ENCODE peak calls at places on chromosomes 3 and 15, in five cellular contexts. One of them, this sample, is unnamed.

GRCh38 chr3:22157848-22158247 is 406.8 kb upstream of the ZNF385D start:
- DNase-seq in GM12878: no peak
- DNase-seq in HepG2: no peak
- DNase-seq in K562: no peak
- DNase-seq in H1: no peak
- DNase-seq in this sample: no peak

GRCh38 chr15:63856711-63857458 is 23.1 kb upstream of the HERC1 start:
- DNase-seq in GM12878: no peak
- DNase-seq in HepG2: no peak
- DNase-seq in K562: no peak
- DNase-seq in H1: no peak
- DNase-seq in this sample: no peak

GRCh38 chr15:40291088-40291574 is 8.3 kb upstream of the ANKRD63 start:
- DNase-seq in GM12878: no peak
- DNase-seq in HepG2: no peak
- DNase-seq in K562: peak; percentile 77
- DNase-seq in H1: no peak
- DNase-seq in this sample: peak; percentile 69

GRCh38 chr3:114606336-114606735 is 312.5 kb downstream of the TIGIT start:
- DNase-seq in GM12878: no peak
- DNase-seq in HepG2: no peak
- DNase-seq in K562: no peak
- DNase-seq in H1: no peak
- DNase-seq in this sample: no peak

GRCh38 chr15:101244039-101244781 is 7.6 kb downstream of the CHSY1 start:
- DNase-seq in GM12878: no peak
- DNase-seq in HepG2: peak; percentile 63
- DNase-seq in K562: no peak
- DNase-seq in H1: no peak
- DNase-seq in this sample: no peak

GRCh38 chr15:29740692-29741311 is 81.5 kb downstream of the TJP1 start:
- DNase-seq in GM12878: no peak
- DNase-seq in HepG2: peak; percentile 8
- DNase-seq in K562: no peak
- DNase-seq in H1: no peak
- DNase-seq in this sample: no peak

GRCh38 chr3:120049881-120050539 is 44.2 kb downstream of the GSK3B start:
- DNase-seq in GM12878: no peak
- DNase-seq in HepG2: no peak
- DNase-seq in K562: no peak
- DNase-seq in H1: no peak
- DNase-seq in this sample: no peak

GRCh38 chr3:28322464-28322863 is 26.1 kb upstream of the ZCWPW2 start:
- DNase-seq in GM12878: no peak
- DNase-seq in HepG2: no peak
- DNase-seq in K562: no peak
- DNase-seq in H1: no peak
- DNase-seq in this sample: no peak

GRCh38 chr3:186843039-186843432 is 526 bp downstream of the ADIPOQ start:
- DNase-seq in GM12878: no peak
- DNase-seq in HepG2: no peak
- DNase-seq in K562: no peak
- DNase-seq in H1: no peak
- DNase-seq in this sample: no peak

GRCh38 chr3:148006508-148006907 is 597.3 kb downstream of the ZIC1 start:
- DNase-seq in GM12878: no peak
- DNase-seq in HepG2: no peak
- DNase-seq in K562: no peak
- DNase-seq in H1: no peak
- DNase-seq in this sample: no peak

GRCh38 chr15:52206446-52206845 is 15.3 kb upstream of the GNB5 start:
- DNase-seq in GM12878: no peak
- DNase-seq in HepG2: no peak
- DNase-seq in K562: no peak
- DNase-seq in H1: no peak
- DNase-seq in this sample: no peak

GRCh38 chr3:141905129-141905528 is 28.7 kb downstream of the ATP1B3 start:
- DNase-seq in GM12878: no peak
- DNase-seq in HepG2: no peak
- DNase-seq in K562: no peak
- DNase-seq in H1: no peak
- DNase-seq in this sample: no peak

DNA sequence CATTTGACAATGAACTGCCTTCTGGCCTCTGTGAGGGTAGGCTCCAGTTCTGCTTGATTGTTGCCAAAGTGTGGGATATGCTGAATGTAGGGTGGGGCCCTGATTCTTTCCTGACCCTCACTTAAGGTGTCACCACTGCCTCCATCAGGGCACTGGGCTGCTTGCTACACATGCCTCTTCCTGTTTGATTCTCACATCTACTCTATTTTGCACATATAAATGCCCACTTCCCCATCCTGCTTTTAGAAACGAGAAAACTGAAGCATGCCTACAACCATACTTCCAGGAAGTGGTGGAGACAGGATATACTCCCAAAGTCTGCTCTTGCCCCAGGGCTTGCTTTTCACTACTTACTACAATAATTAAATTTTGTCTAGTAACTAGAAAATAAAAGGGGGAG is 6.8 kb downstream of the ZDHHC3 start:
- DNase-seq in GM12878: no peak
- DNase-seq in HepG2: no peak
- DNase-seq in K562: peak; percentile 41
- DNase-seq in H1: no peak
- DNase-seq in this sample: no peak
- TF ChIP-seq ATF2 in GM12878: no peak
- TF ChIP-seq ATF2 in HepG2: no peak
- TF ChIP-seq ATF2 in K562: no peak
- TF ChIP-seq ATF2 in H1: no peak
- TF ChIP-seq ATF2 in this sample: no peak

DNA sequence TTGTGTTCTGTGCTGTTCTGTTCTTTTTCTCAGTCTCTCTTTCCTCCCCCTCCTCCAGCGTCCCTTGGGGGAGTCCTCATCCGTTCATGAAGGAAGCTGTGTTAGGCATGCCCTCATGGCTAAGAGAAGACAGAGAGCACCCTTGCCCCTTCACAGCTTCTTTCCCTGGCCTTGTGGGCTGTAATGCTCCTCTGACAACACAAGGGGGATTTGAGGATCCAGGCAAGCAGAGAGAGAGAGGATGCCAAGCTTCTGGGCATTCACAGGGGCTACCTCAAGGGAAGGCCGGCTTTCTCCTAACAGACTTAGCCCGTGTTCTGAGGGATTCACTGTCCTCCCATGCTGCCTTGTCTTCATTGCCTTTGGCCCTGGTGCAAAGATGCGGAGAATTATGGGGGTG is 389.5 kb downstream of the LRTM1 start:
- DNase-seq in GM12878: no peak
- DNase-seq in HepG2: no peak
- DNase-seq in K562: no peak
- DNase-seq in H1: peak; percentile 19
- DNase-seq in this sample: peak; percentile 48
- TF ChIP-seq ATF2 in GM12878: no peak
- TF ChIP-seq ATF2 in HepG2: no peak
- TF ChIP-seq ATF2 in K562: no peak
- TF ChIP-seq ATF2 in H1: no peak
- TF ChIP-seq ATF2 in this sample: no peak

DNA sequence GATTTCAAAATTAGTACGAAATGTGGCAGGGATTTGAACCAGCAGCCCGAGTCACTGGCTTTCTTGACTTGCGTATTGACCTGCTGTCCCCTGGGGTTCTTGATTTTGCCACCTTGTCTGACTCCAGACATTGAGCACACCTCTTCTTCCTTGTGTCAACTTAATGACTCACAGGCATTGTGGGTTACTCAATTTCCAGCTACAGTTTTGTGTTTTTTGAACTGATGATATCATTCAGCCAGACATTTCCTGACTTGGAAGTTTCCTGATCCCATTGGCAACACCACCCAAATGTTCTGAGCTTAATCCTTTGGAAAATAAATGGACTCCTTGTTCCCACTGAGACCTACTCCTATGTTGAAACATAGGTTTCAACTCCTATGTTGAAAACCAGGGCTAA is 64.2 kb downstream of the MOBP start:
- DNase-seq in GM12878: no peak
- DNase-seq in HepG2: peak; percentile 35
- DNase-seq in K562: no peak
- DNase-seq in H1: no peak
- DNase-seq in this sample: no peak
- TF ChIP-seq ATF2 in GM12878: no peak
- TF ChIP-seq ATF2 in HepG2: no peak
- TF ChIP-seq ATF2 in K562: no peak
- TF ChIP-seq ATF2 in H1: no peak
- TF ChIP-seq ATF2 in this sample: no peak

GRCh38 chr3:171485338-171485737 is 25.1 kb upstream of the TNIK start:
- DNase-seq in GM12878: no peak
- DNase-seq in HepG2: no peak
- DNase-seq in K562: no peak
- DNase-seq in H1: no peak
- DNase-seq in this sample: no peak

GRCh38 chr3:171476532-171477102 is 16.4 kb upstream of the TNIK start:
- DNase-seq in GM12878: no peak
- DNase-seq in HepG2: no peak
- DNase-seq in K562: no peak
- DNase-seq in H1: no peak
- DNase-seq in this sample: no peak

GRCh38 chr3:171481011-171481410 is 20.8 kb upstream of the TNIK start:
- DNase-seq in GM12878: no peak
- DNase-seq in HepG2: no peak
- DNase-seq in K562: no peak
- DNase-seq in H1: no peak
- DNase-seq in this sample: no peak

DNA sequence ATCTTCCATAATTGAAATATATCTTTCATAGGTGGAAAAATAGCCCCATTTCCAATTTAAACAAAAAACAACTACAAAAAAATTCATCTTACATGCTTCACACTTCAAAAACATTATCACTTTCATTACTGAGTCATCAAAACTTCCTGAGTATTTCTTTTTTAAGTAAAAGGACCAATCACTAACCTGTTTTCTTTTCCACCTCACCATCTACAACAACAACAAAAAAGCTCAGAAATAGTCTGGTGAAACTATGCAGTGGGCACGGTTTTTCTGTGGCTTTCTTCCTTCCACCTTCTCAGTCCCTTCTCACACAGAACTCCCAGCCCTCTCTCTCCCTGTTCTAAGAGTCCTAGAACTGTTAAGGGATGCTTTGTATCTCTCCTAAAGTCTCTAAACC is 20.3 kb upstream of the TNIK start:
- DNase-seq in GM12878: peak; percentile 54
- DNase-seq in HepG2: no peak
- DNase-seq in K562: no peak
- DNase-seq in H1: no peak
- DNase-seq in this sample: no peak
- TF ChIP-seq ATF2 in GM12878: no peak
- TF ChIP-seq ATF2 in HepG2: no peak
- TF ChIP-seq ATF2 in K562: no peak
- TF ChIP-seq ATF2 in H1: no peak
- TF ChIP-seq ATF2 in this sample: no peak

GRCh38 chr15:77224352-77224751 is 153.4 kb upstream of the TSPAN3 start:
- DNase-seq in GM12878: no peak
- DNase-seq in HepG2: peak; percentile 53
- DNase-seq in K562: no peak
- DNase-seq in H1: no peak
- DNase-seq in this sample: no peak
- TF ChIP-seq ATF2 in GM12878: no peak
- TF ChIP-seq ATF2 in HepG2: no peak
- TF ChIP-seq ATF2 in K562: no peak
- TF ChIP-seq ATF2 in H1: no peak
- TF ChIP-seq ATF2 in this sample: no peak

DNA sequence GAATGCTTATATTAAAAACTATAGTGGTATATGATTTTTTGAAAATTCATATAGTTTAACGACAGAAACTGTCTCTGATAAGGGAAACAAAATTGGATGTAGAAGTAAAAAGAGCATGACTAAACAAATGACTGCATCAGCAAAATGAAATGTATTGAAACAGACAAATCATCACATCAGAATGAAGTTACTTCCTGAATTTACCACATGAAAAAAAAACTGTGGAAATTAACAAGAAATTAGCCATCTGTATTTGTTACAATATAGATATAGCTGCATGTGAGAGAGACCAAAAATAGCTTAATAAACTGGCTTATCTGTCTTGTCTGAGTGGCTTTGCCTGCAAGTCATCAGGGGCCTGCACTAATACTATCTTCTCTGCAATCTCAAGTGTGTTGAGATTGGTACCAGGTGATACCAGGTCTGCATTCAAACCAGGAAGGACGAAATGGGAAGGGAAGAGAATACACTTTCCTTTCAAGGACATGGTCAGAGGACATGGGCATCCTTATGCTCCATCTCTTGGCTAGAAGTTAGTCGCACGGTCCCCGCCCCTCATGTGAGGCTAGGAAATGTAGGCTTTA is 388.7 kb downstream of the GRM7 start:
- DNase-seq in GM12878: no peak
- DNase-seq in HepG2: no peak
- DNase-seq in K562: no peak
- DNase-seq in H1: no peak
- DNase-seq in this sample: no peak
- TF ChIP-seq ATF2 in GM12878: no peak
- TF ChIP-seq ATF2 in HepG2: no peak
- TF ChIP-seq ATF2 in K562: no peak
- TF ChIP-seq ATF2 in H1: no peak
- TF ChIP-seq ATF2 in this sample: no peak

DNA sequence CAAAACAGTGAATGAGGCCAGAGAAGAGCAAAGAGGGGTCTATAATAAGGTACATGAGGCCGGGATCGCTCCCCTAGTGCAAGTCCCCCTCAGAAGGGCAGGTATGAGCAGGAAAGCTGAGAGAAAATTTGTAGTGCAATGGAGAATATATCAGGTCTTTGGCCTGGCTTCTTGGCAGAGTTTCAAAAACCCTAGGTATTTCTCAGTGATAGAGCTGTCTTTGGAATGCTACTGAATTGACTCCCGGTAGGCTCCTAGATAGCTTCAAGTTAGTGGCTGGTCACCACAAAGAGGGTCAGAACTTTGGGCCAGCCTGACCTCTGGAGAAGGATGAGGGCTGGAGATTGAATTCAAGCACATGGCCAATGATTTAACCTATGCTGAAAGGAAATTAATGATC is 30.6 kb upstream of the OXTR start:
- DNase-seq in GM12878: no peak
- DNase-seq in HepG2: no peak
- DNase-seq in K562: no peak
- DNase-seq in H1: no peak
- DNase-seq in this sample: no peak
- TF ChIP-seq ATF2 in GM12878: no peak
- TF ChIP-seq ATF2 in HepG2: no peak
- TF ChIP-seq ATF2 in K562: no peak
- TF ChIP-seq ATF2 in H1: no peak
- TF ChIP-seq ATF2 in this sample: no peak

DNA sequence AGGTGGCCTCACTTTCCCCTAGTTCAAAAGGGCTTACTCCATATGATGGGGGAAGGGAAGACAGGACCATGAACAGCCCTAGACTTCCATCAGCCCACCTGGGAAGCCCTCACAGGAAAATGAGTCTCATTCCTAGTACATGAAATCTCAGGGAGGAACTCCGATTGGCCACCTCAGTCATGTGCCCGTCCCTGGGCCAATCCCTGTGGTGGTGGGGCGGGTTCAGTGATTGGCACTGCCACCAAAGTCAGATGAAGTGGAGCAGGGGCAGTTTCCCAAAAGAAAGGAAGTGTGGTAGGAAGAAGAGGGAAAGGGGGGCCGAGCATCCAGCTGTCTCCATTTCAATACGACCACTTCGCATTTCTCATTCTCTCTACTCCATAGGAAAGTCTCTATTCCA is 25.9 kb upstream of the GP9 start:
- DNase-seq in GM12878: no peak
- DNase-seq in HepG2: no peak
- DNase-seq in K562: no peak
- DNase-seq in H1: no peak
- DNase-seq in this sample: no peak
- TF ChIP-seq ATF2 in GM12878: no peak
- TF ChIP-seq ATF2 in HepG2: no peak
- TF ChIP-seq ATF2 in K562: no peak
- TF ChIP-seq ATF2 in H1: no peak
- TF ChIP-seq ATF2 in this sample: no peak

This sample was measured in WTC11.